ENCODE peak calls at places on chromosomes 13 and 19, in five cellular contexts. Y is tibial nerve, K is body of pancreas, U is heart left ventricle, P is transverse colon. I is an unnamed sample.

GRCh38 chr19:4115050-4115817 is 8.7 kb downstream of the MAP2K2 start:
- DNase-seq in Y (no peak), K (no peak), U (peak; percentile 69), P (peak; percentile 65), I (no peak)

GRCh38 chr13:99415851-99416331 is 85.4 kb upstream of the TM9SF2 start:
- DNase-seq in Y (no peak), K (no peak), U (no peak), P (no peak), I (no peak)

GRCh38 chr19:658916-659839 is 3.8 kb downstream of the RNF126 start:
- DNase-seq in Y (no peak), K (peak; percentile 47), U (peak; percentile 85), P (peak; percentile 54), I (no peak)

GRCh38 chr19:16944626-16945363 is 56.0 kb downstream of the F2RL3 start:
- DNase-seq in Y (no peak), K (no peak), U (peak; percentile 81), P (no peak), I (no peak)

GRCh38 chr13:113749956-113750355 is 9.1 kb upstream of the TMEM255B start:
- DNase-seq in Y (no peak), K (no peak), U (no peak), P (no peak), I (no peak)

GRCh38 chr13:46170687-46171086 is 11.3 kb downstream of the LCP1 start:
- DNase-seq in Y (no peak), K (no peak), U (no peak), P (no peak), I (no peak)

GRCh38 chr13:80132741-80133601 is 208.0 kb downstream of the SPRY2 start:
- DNase-seq in Y (peak; percentile 13), K (peak; percentile 82), U (peak; percentile 75), P (peak; percentile 77), I (no peak)

GRCh38 chr13:107141767-107142166 is 573.8 kb upstream of the ARGLU1 start:
- DNase-seq in Y (no peak), K (no peak), U (no peak), P (no peak), I (no peak)

GRCh38 chr13:82070411-82070810 is 1729.5 kb upstream of the SPRY2 start:
- DNase-seq in Y (no peak), K (no peak), U (no peak), P (no peak), I (no peak)

GRCh38 chr13:78680611-78681010 is 21.7 kb upstream of the OBI1 start:
- DNase-seq in Y (no peak), K (no peak), U (no peak), P (no peak), I (no peak)

GRCh38 chr13:20161275-20161950 is 561 bp upstream of the GJA3 start:
- DNase-seq in Y (no peak), K (no peak), U (peak; percentile 59), P (peak; percentile 39), I (no peak)

GRCh38 chr13:113980489-113981064 is 6.7 kb upstream of the C13orf46 start:
- DNase-seq in Y (no peak), K (no peak), U (no peak), P (no peak), I (no peak)

GRCh38 chr19:39409207-39409885 is 2.7 kb downstream of the ZFP36 start:
- DNase-seq in Y (peak; percentile 91), K (peak; percentile 97), U (peak; percentile 95), P (peak; percentile 96), I (peak; percentile 97)

GRCh38 chr13:46149272-46150133 is 32.5 kb downstream of the LCP1 start:
- DNase-seq in Y (no peak), K (no peak), U (no peak), P (no peak), I (no peak)

GRCh38 chr13:86825410-86825809 is 845.8 kb upstream of the SLITRK5 start:
- DNase-seq in Y (no peak), K (no peak), U (no peak), P (no peak), I (no peak)

GRCh38 chr13:28568286-28568685 is 73.4 kb upstream of the FLT1 start:
- DNase-seq in Y (no peak), K (peak; percentile 84), U (peak; percentile 90), P (peak; percentile 36), I (peak; percentile 44)

GRCh38 chr19:18110833-18111232 is 13.3 kb downstream of the MAST3 start:
- DNase-seq in Y (no peak), K (peak; percentile 97), U (no peak), P (peak; percentile 80), I (no peak)

GRCh38 chr19:49866933-49867782 is at the start of gene PNKP:
- DNase-seq in Y (peak; percentile 82), K (peak; percentile 90), U (peak; percentile 95), P (peak; percentile 92), I (peak; percentile 81)

GRCh38 chr13:99357149-99357596 is 50.0 kb upstream of the GPR183 start:
- DNase-seq in Y (no peak), K (no peak), U (no peak), P (no peak), I (no peak)

GRCh38 chr19:10339380-10339960 is at the start of gene ICAM3:
- DNase-seq in Y (no peak), K (peak; percentile 24), U (no peak), P (peak; percentile 58), I (no peak)

GRCh38 chr19:11204943-11205349 is 7.6 kb upstream of the KANK2 start:
- DNase-seq in Y (no peak), K (no peak), U (peak; percentile 57), P (no peak), I (no peak)

GRCh38 chr13:25286308-25286968 is 850 bp downstream of the MTMR6 start:
- DNase-seq in Y (no peak), K (peak; percentile 44), U (peak; percentile 35), P (peak; percentile 44), I (no peak)

GRCh38 chr19:15177269-15178116 is 23.3 kb downstream of the NOTCH3 start:
- DNase-seq in Y (peak; percentile 64), K (peak; percentile 79), U (peak; percentile 83), P (peak; percentile 83), I (peak; percentile 78)

GRCh38 chr13:36555151-36555986 is 118.5 kb upstream of the SERTM1 start:
- DNase-seq in Y (no peak), K (no peak), U (no peak), P (no peak), I (no peak)

GRCh38 chr19:40466219-40467006 is at the start of gene SPTBN4:
- DNase-seq in Y (peak; percentile 31), K (peak; percentile 39), U (peak; percentile 61), P (peak; percentile 30), I (peak; percentile 65)

GRCh38 chr19:54806516-54806838 is 3.1 kb downstream of the KIR2DL4 start:
- DNase-seq in Y (no peak), K (no peak), U (no peak), P (no peak), I (no peak)

GRCh38 chr19:3138268-3138667 is 2.4 kb downstream of the GNA15 start:
- DNase-seq in Y (no peak), K (no peak), U (peak; percentile 9), P (no peak), I (no peak)

GRCh38 chr13:107590556-107590955 is 624.8 kb downstream of the LIG4 start:
- DNase-seq in Y (no peak), K (no peak), U (no peak), P (no peak), I (no peak)

GRCh38 chr13:113083402-113084061 is 22.1 kb upstream of the F7 start:
- DNase-seq in Y (peak; percentile 30), K (no peak), U (peak; percentile 75), P (peak; percentile 41), I (peak; percentile 63)

GRCh38 chr19:37472165-37472564 is 3.0 kb downstream of the ZNF570 start:
- DNase-seq in Y (no peak), K (no peak), U (no peak), P (no peak), I (no peak)

GRCh38 chr19:32010071-32010470 is 335.3 kb upstream of the ZNF507 start:
- DNase-seq in Y (no peak), K (no peak), U (no peak), P (no peak), I (no peak)

GRCh38 chr19:46299695-46300094 is 2.9 kb downstream of the HIF3A start:
- DNase-seq in Y (no peak), K (no peak), U (peak; percentile 43), P (peak; percentile 26), I (no peak)
- H3K4me3 ChIP-seq in Y (peak overlapping the region; percentile 63), K (no peak overlapping the region), U (peak overlapping the region; percentile 26), P (peak overlapping the region; percentile 1), I (no peak overlapping the region)

GRCh38 chr13:40927929-40928328 is 91.2 kb downstream of the ELF1 start:
- DNase-seq in Y (no peak), K (no peak), U (no peak), P (no peak), I (no peak)

GRCh38 chr13:40933508-40933907 is 85.6 kb downstream of the ELF1 start:
- DNase-seq in Y (no peak), K (no peak), U (no peak), P (no peak), I (no peak)

GRCh38 chr13:40932252-40932651 is 86.9 kb downstream of the ELF1 start:
- DNase-seq in Y (no peak), K (no peak), U (no peak), P (no peak), I (no peak)

GRCh38 chr13:40928980-40929379 is 90.1 kb downstream of the ELF1 start:
- DNase-seq in Y (no peak), K (no peak), U (no peak), P (no peak), I (no peak)
- TF ChIP-seq POLR2A in Y (no peak), K (no peak), U (no peak), P (no peak), I (no peak)

GRCh38 chr19:55907746-55908145 is 24.4 kb downstream of the NLRP13 start:
- DNase-seq in Y (no peak), K (no peak), U (no peak), P (no peak), I (no peak)
- H3K9me3 ChIP-seq in Y (no peaks in the 10 kb centered on the region), K (no peaks in the 10 kb centered on the region), U (no peaks in the 10 kb centered on the region), P (no peaks in the 10 kb centered on the region), I (peaks cover 3% of the 10 kb centered on the region)

GRCh38 chr19:45632468-45633196 is 6.6 kb downstream of the EML2 start:
- DNase-seq in Y (no peak), K (peak; percentile 67), U (peak; percentile 82), P (peak; percentile 70), I (peak; percentile 68)
- H3K4me3 ChIP-seq in Y (no peak overlapping the region), K (no peak overlapping the region), U (no peak overlapping the region), P (no peak overlapping the region), I (no peak overlapping the region)

DNA sequence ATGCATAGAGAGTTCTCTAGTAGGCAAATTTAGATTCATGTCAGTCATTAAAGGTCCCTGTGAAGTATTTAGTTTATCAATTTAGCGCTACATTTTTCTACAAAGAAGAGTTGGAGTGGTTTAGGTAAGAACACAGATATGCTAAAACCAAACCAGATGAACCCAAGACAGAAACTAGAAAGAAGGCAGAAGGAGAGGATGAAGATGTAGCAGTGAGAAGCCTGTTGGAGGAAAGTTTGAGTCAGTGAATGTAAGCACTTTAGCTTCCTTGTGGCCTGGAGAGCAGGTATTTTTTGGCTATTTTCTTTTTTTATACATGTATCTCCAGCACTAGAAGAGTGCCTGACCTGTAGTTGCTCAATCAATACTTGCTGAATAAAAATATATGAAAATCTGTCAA is 223.7 kb downstream of the KCNRG start:
- DNase-seq in Y (no peak), K (no peak), U (no peak), P (no peak), I (no peak)
- TF ChIP-seq POLR2A in Y (no peak), K (no peak), U (no peak), P (no peak), I (no peak)

I was measured in breast epithelium.